ENCODE peak calls at places on chromosomes 4 and X, in ten cellular contexts. One of them, this sample, is unnamed.

GRCh38 chrX:40041915-40042314 is 55.8 kb downstream of the BCOR start:
- DNase-seq in tibial nerve: no peak
- DNase-seq in central memory CD4-positive, alpha-beta T cell: no peak
- DNase-seq in astrocyte of the spinal cord: no peak
- DNase-seq in activated CD8-positive, alpha-beta memory T cell treated with anti-CD3 and anti-CD28 coated beads, Interleukin-2, amount 10 ng/mL, durations not matched to agents 7 days and 5 days: peak
- DNase-seq in NCI-H2081 treated with DMSO at 0.1 percent for 48 hours: no peak
- DNase-seq in body of pancreas: no peak
- DNase-seq in M059J: no peak
- DNase-seq in NK-92 treated with Interleukin-12 subunit alpha and Interleukin-12 subunit beta, amount 100 ng/mL, for 24 hours: no peak
- DNase-seq in stimulated activated CD4-positive, alpha-beta T cell treated with anti-CD3 and anti-CD28 coated beads, Interleukin-4, amount 100 ng/mL, for 1 hour: no peak
- DNase-seq in this sample: no peak

GRCh38 chrX:118215346-118215745 is 98.7 kb upstream of the KLHL13 start:
- DNase-seq in tibial nerve: no peak
- DNase-seq in central memory CD4-positive, alpha-beta T cell: no peak
- DNase-seq in astrocyte of the spinal cord: no peak
- DNase-seq in activated CD8-positive, alpha-beta memory T cell treated with anti-CD3 and anti-CD28 coated beads, Interleukin-2, amount 10 ng/mL, durations not matched to agents 7 days and 5 days: no peak
- DNase-seq in NCI-H2081 treated with DMSO at 0.1 percent for 48 hours: no peak
- DNase-seq in body of pancreas: no peak
- DNase-seq in M059J: peak
- DNase-seq in NK-92 treated with Interleukin-12 subunit alpha and Interleukin-12 subunit beta, amount 100 ng/mL, for 24 hours: no peak
- DNase-seq in stimulated activated CD4-positive, alpha-beta T cell treated with anti-CD3 and anti-CD28 coated beads, Interleukin-4, amount 100 ng/mL, for 1 hour: no peak
- DNase-seq in this sample: peak

GRCh38 chr4:180913750-180914149 is 1329.5 kb upstream of the TENM3 start:
- DNase-seq in tibial nerve: no peak
- DNase-seq in central memory CD4-positive, alpha-beta T cell: no peak
- DNase-seq in astrocyte of the spinal cord: peak
- DNase-seq in activated CD8-positive, alpha-beta memory T cell treated with anti-CD3 and anti-CD28 coated beads, Interleukin-2, amount 10 ng/mL, durations not matched to agents 7 days and 5 days: no peak
- DNase-seq in NCI-H2081 treated with DMSO at 0.1 percent for 48 hours: no peak
- DNase-seq in body of pancreas: no peak
- DNase-seq in M059J: peak
- DNase-seq in NK-92 treated with Interleukin-12 subunit alpha and Interleukin-12 subunit beta, amount 100 ng/mL, for 24 hours: no peak
- DNase-seq in stimulated activated CD4-positive, alpha-beta T cell treated with anti-CD3 and anti-CD28 coated beads, Interleukin-4, amount 100 ng/mL, for 1 hour: no peak
- DNase-seq in this sample: peak

GRCh38 chr4:36582214-36582613 is 300.8 kb downstream of the DTHD1 start:
- DNase-seq in tibial nerve: no peak
- DNase-seq in central memory CD4-positive, alpha-beta T cell: no peak
- DNase-seq in astrocyte of the spinal cord: no peak
- DNase-seq in activated CD8-positive, alpha-beta memory T cell treated with anti-CD3 and anti-CD28 coated beads, Interleukin-2, amount 10 ng/mL, durations not matched to agents 7 days and 5 days: no peak
- DNase-seq in NCI-H2081 treated with DMSO at 0.1 percent for 48 hours: no peak
- DNase-seq in body of pancreas: no peak
- DNase-seq in M059J: no peak
- DNase-seq in NK-92 treated with Interleukin-12 subunit alpha and Interleukin-12 subunit beta, amount 100 ng/mL, for 24 hours: no peak
- DNase-seq in stimulated activated CD4-positive, alpha-beta T cell treated with anti-CD3 and anti-CD28 coated beads, Interleukin-4, amount 100 ng/mL, for 1 hour: no peak
- DNase-seq in this sample: no peak

GRCh38 chr4:89277412-89277811 is 30.2 kb downstream of the GPRIN3 start:
- DNase-seq in tibial nerve: no peak
- DNase-seq in central memory CD4-positive, alpha-beta T cell: no peak
- DNase-seq in astrocyte of the spinal cord: no peak
- DNase-seq in activated CD8-positive, alpha-beta memory T cell treated with anti-CD3 and anti-CD28 coated beads, Interleukin-2, amount 10 ng/mL, durations not matched to agents 7 days and 5 days: no peak
- DNase-seq in NCI-H2081 treated with DMSO at 0.1 percent for 48 hours: no peak
- DNase-seq in body of pancreas: no peak
- DNase-seq in M059J: peak
- DNase-seq in NK-92 treated with Interleukin-12 subunit alpha and Interleukin-12 subunit beta, amount 100 ng/mL, for 24 hours: no peak
- DNase-seq in stimulated activated CD4-positive, alpha-beta T cell treated with anti-CD3 and anti-CD28 coated beads, Interleukin-4, amount 100 ng/mL, for 1 hour: no peak
- DNase-seq in this sample: no peak

GRCh38 chr4:21697583-21697982 is 251.0 kb downstream of the KCNIP4 start:
- DNase-seq in tibial nerve: no peak
- DNase-seq in central memory CD4-positive, alpha-beta T cell: no peak
- DNase-seq in astrocyte of the spinal cord: peak
- DNase-seq in activated CD8-positive, alpha-beta memory T cell treated with anti-CD3 and anti-CD28 coated beads, Interleukin-2, amount 10 ng/mL, durations not matched to agents 7 days and 5 days: no peak
- DNase-seq in NCI-H2081 treated with DMSO at 0.1 percent for 48 hours: no peak
- DNase-seq in body of pancreas: no peak
- DNase-seq in M059J: peak
- DNase-seq in NK-92 treated with Interleukin-12 subunit alpha and Interleukin-12 subunit beta, amount 100 ng/mL, for 24 hours: no peak
- DNase-seq in stimulated activated CD4-positive, alpha-beta T cell treated with anti-CD3 and anti-CD28 coated beads, Interleukin-4, amount 100 ng/mL, for 1 hour: no peak
- DNase-seq in this sample: peak

GRCh38 chrX:13338985-13339384 is 19.1 kb upstream of the ATXN3L start:
- DNase-seq in tibial nerve: no peak
- DNase-seq in central memory CD4-positive, alpha-beta T cell: no peak
- DNase-seq in astrocyte of the spinal cord: no peak
- DNase-seq in activated CD8-positive, alpha-beta memory T cell treated with anti-CD3 and anti-CD28 coated beads, Interleukin-2, amount 10 ng/mL, durations not matched to agents 7 days and 5 days: no peak
- DNase-seq in NCI-H2081 treated with DMSO at 0.1 percent for 48 hours: no peak
- DNase-seq in body of pancreas: no peak
- DNase-seq in M059J: no peak
- DNase-seq in NK-92 treated with Interleukin-12 subunit alpha and Interleukin-12 subunit beta, amount 100 ng/mL, for 24 hours: no peak
- DNase-seq in stimulated activated CD4-positive, alpha-beta T cell treated with anti-CD3 and anti-CD28 coated beads, Interleukin-4, amount 100 ng/mL, for 1 hour: no peak
- DNase-seq in this sample: no peak

GRCh38 chr4:81771721-81772120 is 300.0 kb upstream of the RASGEF1B start:
- DNase-seq in tibial nerve: no peak
- DNase-seq in central memory CD4-positive, alpha-beta T cell: no peak
- DNase-seq in astrocyte of the spinal cord: no peak
- DNase-seq in activated CD8-positive, alpha-beta memory T cell treated with anti-CD3 and anti-CD28 coated beads, Interleukin-2, amount 10 ng/mL, durations not matched to agents 7 days and 5 days: no peak
- DNase-seq in NCI-H2081 treated with DMSO at 0.1 percent for 48 hours: no peak
- DNase-seq in body of pancreas: no peak
- DNase-seq in M059J: no peak
- DNase-seq in NK-92 treated with Interleukin-12 subunit alpha and Interleukin-12 subunit beta, amount 100 ng/mL, for 24 hours: no peak
- DNase-seq in stimulated activated CD4-positive, alpha-beta T cell treated with anti-CD3 and anti-CD28 coated beads, Interleukin-4, amount 100 ng/mL, for 1 hour: no peak
- DNase-seq in this sample: no peak

GRCh38 chr4:169144061-169144600 is 126.6 kb downstream of the SH3RF1 start:
- DNase-seq in tibial nerve: no peak
- DNase-seq in central memory CD4-positive, alpha-beta T cell: no peak
- DNase-seq in astrocyte of the spinal cord: no peak
- DNase-seq in activated CD8-positive, alpha-beta memory T cell treated with anti-CD3 and anti-CD28 coated beads, Interleukin-2, amount 10 ng/mL, durations not matched to agents 7 days and 5 days: no peak
- DNase-seq in NCI-H2081 treated with DMSO at 0.1 percent for 48 hours: no peak
- DNase-seq in body of pancreas: no peak
- DNase-seq in M059J: no peak
- DNase-seq in NK-92 treated with Interleukin-12 subunit alpha and Interleukin-12 subunit beta, amount 100 ng/mL, for 24 hours: no peak
- DNase-seq in stimulated activated CD4-positive, alpha-beta T cell treated with anti-CD3 and anti-CD28 coated beads, Interleukin-4, amount 100 ng/mL, for 1 hour: no peak
- DNase-seq in this sample: no peak

This sample was measured in PC-3.